ENCODE peak calls at places on chromosomes 4 and X, in ten cellular contexts. One of them, this sample, is unnamed.
A peak's percentile ranks its signal among the peaks of the same experiment; 100 is the strongest.

GRCh38 chrX:55111578-55112254 is 22.9 kb downstream of the PAGE2 start:
- DNase-seq in Caco-2: peak; percentile 62
- DNase-seq in endodermal cell: peak; percentile 49
- DNase-seq in adrenal gland: no peak
- DNase-seq in K562: no peak
- DNase-seq in putamen: no peak
- DNase-seq in stimulated activated naive B cell treated with anti-CD40 and anti-IgM and Interleukin-4, amounts not matched to agents 10 μg/mL and 1 μg/mL and 100 μg/mL, for 72 hours: no peak
- DNase-seq in frontal cortex: no peak
- DNase-seq in sigmoid colon: no peak
- DNase-seq in upper lobe of left lung: no peak
- DNase-seq in this sample: no peak

GRCh38 chr4:146095867-146096266 is 79.7 kb upstream of the LSM6 start:
- DNase-seq in Caco-2: no peak
- DNase-seq in endodermal cell: no peak
- DNase-seq in adrenal gland: no peak
- DNase-seq in K562: no peak
- DNase-seq in putamen: no peak
- DNase-seq in stimulated activated naive B cell treated with anti-CD40 and anti-IgM and Interleukin-4, amounts not matched to agents 10 μg/mL and 1 μg/mL and 100 μg/mL, for 72 hours: no peak
- DNase-seq in frontal cortex: no peak
- DNase-seq in sigmoid colon: no peak
- DNase-seq in upper lobe of left lung: no peak
- DNase-seq in this sample: no peak

GRCh38 chr4:119506761-119507160 is 121.8 kb downstream of the PDE5A start:
- DNase-seq in Caco-2: no peak
- DNase-seq in endodermal cell: no peak
- DNase-seq in adrenal gland: no peak
- DNase-seq in K562: no peak
- DNase-seq in putamen: no peak
- DNase-seq in stimulated activated naive B cell treated with anti-CD40 and anti-IgM and Interleukin-4, amounts not matched to agents 10 μg/mL and 1 μg/mL and 100 μg/mL, for 72 hours: no peak
- DNase-seq in frontal cortex: no peak
- DNase-seq in sigmoid colon: no peak
- DNase-seq in upper lobe of left lung: no peak
- DNase-seq in this sample: no peak

GRCh38 chr4:159159611-159160010 is 56.7 kb downstream of the RAPGEF2 start:
- DNase-seq in Caco-2: no peak
- DNase-seq in endodermal cell: no peak
- DNase-seq in adrenal gland: no peak
- DNase-seq in K562: no peak
- DNase-seq in putamen: no peak
- DNase-seq in stimulated activated naive B cell treated with anti-CD40 and anti-IgM and Interleukin-4, amounts not matched to agents 10 μg/mL and 1 μg/mL and 100 μg/mL, for 72 hours: no peak
- DNase-seq in frontal cortex: no peak
- DNase-seq in sigmoid colon: no peak
- DNase-seq in upper lobe of left lung: no peak
- DNase-seq in this sample: no peak

GRCh38 chr4:113006632-113007031 is 42.8 kb upstream of the ANK2 start:
- DNase-seq in Caco-2: no peak
- DNase-seq in endodermal cell: no peak
- DNase-seq in adrenal gland: no peak
- DNase-seq in K562: no peak
- DNase-seq in putamen: no peak
- DNase-seq in stimulated activated naive B cell treated with anti-CD40 and anti-IgM and Interleukin-4, amounts not matched to agents 10 μg/mL and 1 μg/mL and 100 μg/mL, for 72 hours: no peak
- DNase-seq in frontal cortex: no peak
- DNase-seq in sigmoid colon: no peak
- DNase-seq in upper lobe of left lung: no peak
- DNase-seq in this sample: no peak

GRCh38 chr4:10102981-10103330 is 13.6 kb downstream of the WDR1 start:
- DNase-seq in Caco-2: no peak
- DNase-seq in endodermal cell: no peak
- DNase-seq in adrenal gland: no peak
- DNase-seq in K562: no peak
- DNase-seq in putamen: no peak
- DNase-seq in stimulated activated naive B cell treated with anti-CD40 and anti-IgM and Interleukin-4, amounts not matched to agents 10 μg/mL and 1 μg/mL and 100 μg/mL, for 72 hours: no peak
- DNase-seq in frontal cortex: no peak
- DNase-seq in sigmoid colon: no peak
- DNase-seq in upper lobe of left lung: no peak
- DNase-seq in this sample: no peak

GRCh38 chr4:145216532-145216931 is 36.1 kb upstream of the OTUD4 start:
- DNase-seq in Caco-2: no peak
- DNase-seq in endodermal cell: no peak
- DNase-seq in adrenal gland: no peak
- DNase-seq in K562: no peak
- DNase-seq in putamen: no peak
- DNase-seq in stimulated activated naive B cell treated with anti-CD40 and anti-IgM and Interleukin-4, amounts not matched to agents 10 μg/mL and 1 μg/mL and 100 μg/mL, for 72 hours: no peak
- DNase-seq in frontal cortex: peak; percentile 14
- DNase-seq in sigmoid colon: no peak
- DNase-seq in upper lobe of left lung: no peak
- DNase-seq in this sample: no peak

GRCh38 chr4:6123116-6123515 is 77.2 kb downstream of the JAKMIP1 start:
- DNase-seq in Caco-2: no peak
- DNase-seq in endodermal cell: no peak
- DNase-seq in adrenal gland: no peak
- DNase-seq in K562: no peak
- DNase-seq in putamen: no peak
- DNase-seq in stimulated activated naive B cell treated with anti-CD40 and anti-IgM and Interleukin-4, amounts not matched to agents 10 μg/mL and 1 μg/mL and 100 μg/mL, for 72 hours: no peak
- DNase-seq in frontal cortex: no peak
- DNase-seq in sigmoid colon: no peak
- DNase-seq in upper lobe of left lung: no peak
- DNase-seq in this sample: no peak

GRCh38 chr4:41977709-41978108 is 3.8 kb upstream of the DCAF4L1 start:
- DNase-seq in Caco-2: no peak
- DNase-seq in endodermal cell: no peak
- DNase-seq in adrenal gland: no peak
- DNase-seq in K562: no peak
- DNase-seq in putamen: no peak
- DNase-seq in stimulated activated naive B cell treated with anti-CD40 and anti-IgM and Interleukin-4, amounts not matched to agents 10 μg/mL and 1 μg/mL and 100 μg/mL, for 72 hours: no peak
- DNase-seq in frontal cortex: no peak
- DNase-seq in sigmoid colon: no peak
- DNase-seq in upper lobe of left lung: no peak
- DNase-seq in this sample: no peak

GRCh38 chr4:11704136-11704535 is 275.4 kb upstream of the HS3ST1 start:
- DNase-seq in Caco-2: no peak
- DNase-seq in endodermal cell: no peak
- DNase-seq in adrenal gland: no peak
- DNase-seq in K562: no peak
- DNase-seq in putamen: no peak
- DNase-seq in stimulated activated naive B cell treated with anti-CD40 and anti-IgM and Interleukin-4, amounts not matched to agents 10 μg/mL and 1 μg/mL and 100 μg/mL, for 72 hours: no peak
- DNase-seq in frontal cortex: no peak
- DNase-seq in sigmoid colon: no peak
- DNase-seq in upper lobe of left lung: no peak
- DNase-seq in this sample: no peak

GRCh38 chr4:125801924-125802323 is 487.2 kb downstream of the FAT4 start:
- DNase-seq in Caco-2: no peak
- DNase-seq in endodermal cell: no peak
- DNase-seq in adrenal gland: no peak
- DNase-seq in K562: no peak
- DNase-seq in putamen: no peak
- DNase-seq in stimulated activated naive B cell treated with anti-CD40 and anti-IgM and Interleukin-4, amounts not matched to agents 10 μg/mL and 1 μg/mL and 100 μg/mL, for 72 hours: no peak
- DNase-seq in frontal cortex: no peak
- DNase-seq in sigmoid colon: no peak
- DNase-seq in upper lobe of left lung: no peak
- DNase-seq in this sample: no peak

GRCh38 chrX:40402771-40403533 is 177.8 kb upstream of the ATP6AP2 start:
- DNase-seq in Caco-2: no peak
- DNase-seq in endodermal cell: peak; percentile 55
- DNase-seq in adrenal gland: peak; percentile 76
- DNase-seq in K562: peak; percentile 20
- DNase-seq in putamen: no peak
- DNase-seq in stimulated activated naive B cell treated with anti-CD40 and anti-IgM and Interleukin-4, amounts not matched to agents 10 μg/mL and 1 μg/mL and 100 μg/mL, for 72 hours: no peak
- DNase-seq in frontal cortex: peak; percentile 18
- DNase-seq in sigmoid colon: peak; percentile 84
- DNase-seq in upper lobe of left lung: no peak
- DNase-seq in this sample: no peak

GRCh38 chrX:151966236-151966635 is 8.2 kb downstream of the GABRE start:
- DNase-seq in Caco-2: no peak
- DNase-seq in endodermal cell: no peak
- DNase-seq in adrenal gland: no peak
- DNase-seq in K562: no peak
- DNase-seq in putamen: no peak
- DNase-seq in stimulated activated naive B cell treated with anti-CD40 and anti-IgM and Interleukin-4, amounts not matched to agents 10 μg/mL and 1 μg/mL and 100 μg/mL, for 72 hours: no peak
- DNase-seq in frontal cortex: no peak
- DNase-seq in sigmoid colon: no peak
- DNase-seq in upper lobe of left lung: no peak
- DNase-seq in this sample: no peak

GRCh38 chr4:103091601-103092223 is 7.9 kb downstream of the BDH2 start:
- DNase-seq in Caco-2: peak; percentile 56
- DNase-seq in endodermal cell: peak; percentile 69
- DNase-seq in adrenal gland: peak; percentile 35
- DNase-seq in K562: peak; percentile 19
- DNase-seq in putamen: peak; percentile 76
- DNase-seq in stimulated activated naive B cell treated with anti-CD40 and anti-IgM and Interleukin-4, amounts not matched to agents 10 μg/mL and 1 μg/mL and 100 μg/mL, for 72 hours: peak; percentile 55
- DNase-seq in frontal cortex: no peak
- DNase-seq in sigmoid colon: no peak
- DNase-seq in upper lobe of left lung: no peak
- DNase-seq in this sample: no peak

GRCh38 chr4:93184093-93184492 is 644.5 kb upstream of the ATOH1 start:
- DNase-seq in Caco-2: no peak
- DNase-seq in endodermal cell: no peak
- DNase-seq in adrenal gland: no peak
- DNase-seq in K562: no peak
- DNase-seq in putamen: no peak
- DNase-seq in stimulated activated naive B cell treated with anti-CD40 and anti-IgM and Interleukin-4, amounts not matched to agents 10 μg/mL and 1 μg/mL and 100 μg/mL, for 72 hours: no peak
- DNase-seq in frontal cortex: no peak
- DNase-seq in sigmoid colon: no peak
- DNase-seq in upper lobe of left lung: no peak
- DNase-seq in this sample: no peak

GRCh38 chrX:153611298-153612095 is 12.6 kb upstream of the CCNQ start:
- DNase-seq in Caco-2: no peak
- DNase-seq in endodermal cell: no peak
- DNase-seq in adrenal gland: no peak
- DNase-seq in K562: no peak
- DNase-seq in putamen: no peak
- DNase-seq in stimulated activated naive B cell treated with anti-CD40 and anti-IgM and Interleukin-4, amounts not matched to agents 10 μg/mL and 1 μg/mL and 100 μg/mL, for 72 hours: no peak
- DNase-seq in frontal cortex: no peak
- DNase-seq in sigmoid colon: no peak
- DNase-seq in upper lobe of left lung: no peak
- DNase-seq in this sample: no peak

GRCh38 chr4:681736-682451 is 7.1 kb downstream of the SLC49A3 start:
- DNase-seq in Caco-2: peak; percentile 84
- DNase-seq in endodermal cell: peak; percentile 75
- DNase-seq in adrenal gland: peak; percentile 56
- DNase-seq in K562: peak; percentile 92
- DNase-seq in putamen: no peak
- DNase-seq in stimulated activated naive B cell treated with anti-CD40 and anti-IgM and Interleukin-4, amounts not matched to agents 10 μg/mL and 1 μg/mL and 100 μg/mL, for 72 hours: no peak
- DNase-seq in frontal cortex: no peak
- DNase-seq in sigmoid colon: peak; percentile 77
- DNase-seq in upper lobe of left lung: peak; percentile 92
- DNase-seq in this sample: peak; percentile 70

GRCh38 chrX:80306007-80306406 is 114.2 kb upstream of the TENT5D start:
- DNase-seq in Caco-2: no peak
- DNase-seq in endodermal cell: no peak
- DNase-seq in adrenal gland: no peak
- DNase-seq in K562: no peak
- DNase-seq in putamen: no peak
- DNase-seq in stimulated activated naive B cell treated with anti-CD40 and anti-IgM and Interleukin-4, amounts not matched to agents 10 μg/mL and 1 μg/mL and 100 μg/mL, for 72 hours: no peak
- DNase-seq in frontal cortex: no peak
- DNase-seq in sigmoid colon: no peak
- DNase-seq in upper lobe of left lung: no peak
- DNase-seq in this sample: no peak

GRCh38 chr4:4704267-4704666 is 155.2 kb upstream of the MSX1 start:
- DNase-seq in Caco-2: no peak
- DNase-seq in endodermal cell: no peak
- DNase-seq in adrenal gland: no peak
- DNase-seq in K562: no peak
- DNase-seq in putamen: no peak
- DNase-seq in stimulated activated naive B cell treated with anti-CD40 and anti-IgM and Interleukin-4, amounts not matched to agents 10 μg/mL and 1 μg/mL and 100 μg/mL, for 72 hours: no peak
- DNase-seq in frontal cortex: no peak
- DNase-seq in sigmoid colon: no peak
- DNase-seq in upper lobe of left lung: no peak
- DNase-seq in this sample: no peak

GRCh38 chr4:8709050-8709728 is 116.6 kb downstream of the CPZ start:
- DNase-seq in Caco-2: no peak
- DNase-seq in endodermal cell: peak; percentile 26
- DNase-seq in adrenal gland: no peak
- DNase-seq in K562: no peak
- DNase-seq in putamen: no peak
- DNase-seq in stimulated activated naive B cell treated with anti-CD40 and anti-IgM and Interleukin-4, amounts not matched to agents 10 μg/mL and 1 μg/mL and 100 μg/mL, for 72 hours: no peak
- DNase-seq in frontal cortex: no peak
- DNase-seq in sigmoid colon: peak; percentile 36
- DNase-seq in upper lobe of left lung: no peak
- DNase-seq in this sample: peak; percentile 12

GRCh38 chr4:186676531-186677158 is 47.0 kb downstream of the FAT1 start:
- DNase-seq in Caco-2: peak; percentile 36
- DNase-seq in endodermal cell: no peak
- DNase-seq in adrenal gland: no peak
- DNase-seq in K562: no peak
- DNase-seq in putamen: no peak
- DNase-seq in stimulated activated naive B cell treated with anti-CD40 and anti-IgM and Interleukin-4, amounts not matched to agents 10 μg/mL and 1 μg/mL and 100 μg/mL, for 72 hours: no peak
- DNase-seq in frontal cortex: no peak
- DNase-seq in sigmoid colon: no peak
- DNase-seq in upper lobe of left lung: no peak
- DNase-seq in this sample: no peak

GRCh38 chr4:105909699-105910340 is 14.5 kb downstream of the NPNT start:
- DNase-seq in Caco-2: peak; percentile 57
- DNase-seq in endodermal cell: peak; percentile 76
- DNase-seq in adrenal gland: no peak
- DNase-seq in K562: no peak
- DNase-seq in putamen: no peak
- DNase-seq in stimulated activated naive B cell treated with anti-CD40 and anti-IgM and Interleukin-4, amounts not matched to agents 10 μg/mL and 1 μg/mL and 100 μg/mL, for 72 hours: no peak
- DNase-seq in frontal cortex: no peak
- DNase-seq in sigmoid colon: no peak
- DNase-seq in upper lobe of left lung: no peak
- DNase-seq in this sample: no peak

GRCh38 chr4:185341841-185342240 is 53.9 kb downstream of the LRP2BP start:
- DNase-seq in Caco-2: no peak
- DNase-seq in endodermal cell: no peak
- DNase-seq in adrenal gland: no peak
- DNase-seq in K562: no peak
- DNase-seq in putamen: no peak
- DNase-seq in stimulated activated naive B cell treated with anti-CD40 and anti-IgM and Interleukin-4, amounts not matched to agents 10 μg/mL and 1 μg/mL and 100 μg/mL, for 72 hours: no peak
- DNase-seq in frontal cortex: no peak
- DNase-seq in sigmoid colon: no peak
- DNase-seq in upper lobe of left lung: no peak
- DNase-seq in this sample: no peak